ENCODE peak calls at places on chromosomes 12 and 14, in six cellular contexts. V, U, L, Z, M and G are unnamed samples.

GRCh38 chr12:52455818-52456217 is 3.9 kb upstream of the KRT6B start:
- DNase-seq in L (peak; percentile 28), M (no peak), U (peak; percentile 28), Z (no peak), V (no peak), G (no peak)

GRCh38 chr12:93857917-93858513 is 180.8 kb downstream of the CRADD start:
- DNase-seq in M (no peak), U (no peak), L (no peak), Z (no peak), V (peak; percentile 45), G (no peak)

GRCh38 chr14:75257241-75257640 is 21.4 kb upstream of the FOS start:
- DNase-seq in V (no peak), L (peak; percentile 56), U (no peak), Z (no peak), M (no peak), G (no peak)

GRCh38 chr14:37973031-37973908 is 234.4 kb upstream of the SSTR1 start:
- DNase-seq in L (no peak), U (peak; percentile 44), V (no peak), Z (no peak), M (no peak), G (no peak)

GRCh38 chr14:37429618-37430017 is 165.4 kb downstream of the FOXA1 start:
- DNase-seq in L (no peak), V (no peak), U (no peak), Z (no peak), M (no peak), G (no peak)

GRCh38 chr12:75666980-75667359 is 155.6 kb upstream of the KRR1 start:
- DNase-seq in U (peak; percentile 51), M (no peak), Z (no peak), V (no peak), L (peak; percentile 91), G (no peak)

GRCh38 chr14:22918519-22918808 is 485 bp downstream of the RBM23 start:
- DNase-seq in L (peak; percentile 22), M (no peak), Z (no peak), U (no peak), V (no peak), G (peak; percentile 18)

GRCh38 chr14:97379091-97379531 is 581.9 kb downstream of the VRK1 start:
- DNase-seq in L (no peak), M (peak; percentile 20), U (no peak), V (no peak), Z (no peak), G (no peak)

GRCh38 chr12:3231399-3231876 is 154.3 kb downstream of the TSPAN9 start:
- DNase-seq in M (no peak), Z (peak; percentile 17), L (peak; percentile 41), V (peak; percentile 48), U (peak; percentile 14), G (no peak)

GRCh38 chr12:131104464-131105350 is 151.0 kb downstream of the ADGRD1 start:
- DNase-seq in V (peak; percentile 84), M (peak; percentile 71), Z (peak; percentile 48), L (peak; percentile 57), U (peak; percentile 48), G (peak; percentile 94)

GRCh38 chr14:22907429-22907828 is 11.5 kb downstream of the RBM23 start:
- DNase-seq in L (no peak), V (no peak), Z (no peak), U (no peak), M (no peak), G (no peak)

DNA sequence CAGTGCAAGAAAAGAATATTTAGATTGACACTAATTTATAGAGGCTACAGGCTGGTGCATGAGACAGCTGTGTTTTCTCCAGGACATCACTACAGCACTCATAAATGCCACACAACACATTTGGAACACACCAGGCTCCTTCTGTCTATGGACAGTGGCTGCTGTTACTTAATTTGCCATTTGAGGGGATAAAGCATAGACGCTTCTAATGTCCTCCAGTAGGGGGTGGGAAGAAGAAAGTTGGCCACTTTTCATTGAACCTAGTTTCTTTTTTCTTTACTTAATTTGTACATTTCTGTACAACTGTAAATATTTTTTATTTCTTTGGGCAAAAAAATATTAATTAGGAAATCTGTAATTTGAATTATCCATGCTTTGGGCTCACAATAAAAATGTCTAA is 12.4 kb upstream of the RTN1 start:
- DNase-seq in L (no peak), M (no peak), U (no peak), Z (no peak), V (no peak), G (no peak)
- TF ChIP-seq CTCF in L (peak; percentile 39), M (peak; percentile 6), U (peak; percentile 41), Z (no peak), V (peak; percentile 32), G (peak; percentile 43)

GRCh38 chr12:99620159-99620479 is 27.4 kb upstream of the GARIN6 start:
- DNase-seq in L (no peak), V (no peak), M (no peak), U (no peak), Z (no peak), G (no peak)
- TF ChIP-seq CTCF in L (no peak), V (no peak), M (no peak), U (no peak), Z (no peak), G (no peak)

GRCh38 chr12:8589679-8590078 is 23.0 kb downstream of the AICDA start:
- DNase-seq in V (no peak), M (no peak), U (no peak), Z (no peak), L (no peak), G (no peak)

GRCh38 chr12:8593246-8593645 is 19.4 kb downstream of the AICDA start:
- DNase-seq in U (no peak), M (no peak), V (no peak), Z (no peak), L (no peak), G (no peak)

GRCh38 chr12:8594072-8594471 is 18.6 kb downstream of the AICDA start:
- DNase-seq in V (no peak), L (no peak), U (no peak), M (no peak), Z (no peak), G (no peak)

GRCh38 chr12:8590842-8591545 is 21.7 kb downstream of the AICDA start:
- DNase-seq in M (no peak), U (no peak), V (no peak), Z (no peak), L (peak; percentile 33), G (no peak)
- TF ChIP-seq CTCF in M (no peak), U (no peak), V (no peak), Z (no peak), L (no peak), G (no peak)

GRCh38 chr12:76694369-76694768 is 69.5 kb upstream of the ZDHHC17 start:
- DNase-seq in Z (no peak), L (no peak), U (no peak), M (no peak), V (no peak), G (no peak)

GRCh38 chr12:76685246-76685678 is 78.7 kb upstream of the ZDHHC17 start:
- DNase-seq in U (peak; percentile 22), V (peak; percentile 84), Z (no peak), M (no peak), L (no peak), G (no peak)

GRCh38 chr12:76688001-76688400 is 75.9 kb upstream of the ZDHHC17 start:
- DNase-seq in U (peak; percentile 50), M (no peak), L (peak; percentile 24), V (no peak), Z (no peak), G (no peak)

GRCh38 chr12:76690916-76691700 is 72.8 kb upstream of the ZDHHC17 start:
- DNase-seq in L (no peak), U (peak; percentile 47), V (no peak), M (no peak), Z (no peak), G (no peak)

DNA sequence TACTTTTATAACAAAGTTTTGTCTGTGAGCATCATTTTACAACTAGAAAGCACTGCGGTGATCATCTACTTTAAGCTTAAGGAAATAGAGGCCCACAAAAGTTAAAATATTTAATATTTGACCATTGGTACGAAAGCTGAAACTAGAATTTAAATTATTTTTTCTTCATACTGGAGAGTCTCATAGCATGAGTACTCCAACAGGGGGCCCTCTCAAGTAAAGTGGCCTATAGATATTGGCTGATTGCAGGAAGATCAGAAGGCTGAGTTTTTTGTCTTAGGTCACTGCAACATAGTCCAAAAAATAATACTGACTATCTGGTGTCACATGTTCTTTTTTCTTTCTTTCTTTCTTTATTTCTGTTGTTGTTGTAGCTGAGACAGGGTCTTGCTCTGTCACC is 75.3 kb upstream of the ZDHHC17 start:
- DNase-seq in U (no peak), M (no peak), L (peak; percentile 22), V (no peak), Z (no peak), G (no peak)
- TF ChIP-seq CTCF in U (peak; percentile 51), M (no peak), L (peak; percentile 44), V (peak; percentile 33), Z (no peak), G (peak; percentile 23)